ENCODE peak calls at places on chromosomes 4 and X, in nine cellular contexts. J, T, B, E, A, R, W, O and I are unnamed samples.

GRCh38 chr4:185874516-185875230 is 62.7 kb upstream of the SORBS2 start:
- DNase-seq in J (no peak), T (no peak), B (no peak), E (no peak), A (no peak), R (no peak), W (no peak), O (no peak), I (no peak)

GRCh38 chr4:35506161-35506560 is 738.2 kb downstream of the ARAP2 start:
- DNase-seq in J (no peak), T (no peak), B (no peak), E (no peak), A (no peak), R (no peak), W (no peak), O (no peak), I (no peak)

GRCh38 chrX:85001344-85001743 is 2.3 kb upstream of the APOOL start:
- DNase-seq in J (no peak), T (no peak), B (no peak), E (no peak), A (no peak), R (no peak), W (no peak), O (no peak), I (no peak)

GRCh38 chrX:24146283-24146865 is 3.2 kb upstream of the ZFX start:
- DNase-seq in J (no peak), T (no peak), B (no peak), E (no peak), A (no peak), R (no peak), W (no peak), O (no peak), I (no peak)

GRCh38 chr4:124965492-124965891 is 253.0 kb upstream of the ANKRD50 start:
- DNase-seq in J (no peak), T (no peak), B (no peak), E (no peak), A (no peak), R (no peak), W (no peak), O (no peak), I (no peak)

GRCh38 chr4:72112514-72113156 is 80.8 kb downstream of the NPFFR2 start:
- DNase-seq in J (no peak), T (no peak), B (peak), E (no peak), A (no peak), R (peak), W (peak), O (peak), I (peak)

GRCh38 chrX:121455890-121456289 is 408.5 kb downstream of the GLUD2 start:
- DNase-seq in J (no peak), T (no peak), B (no peak), E (no peak), A (no peak), R (no peak), W (no peak), O (no peak), I (no peak)

GRCh38 chr4:123477804-123478209 is 81.2 kb downstream of the SPRY1 start:
- DNase-seq in J (peak), T (no peak), B (no peak), E (no peak), A (no peak), R (no peak), W (peak), O (peak), I (no peak)

GRCh38 chr4:17502764-17503163 is 9.1 kb downstream of the QDPR start:
- DNase-seq in J (no peak), T (no peak), B (no peak), E (no peak), A (no peak), R (no peak), W (no peak), O (no peak), I (no peak)

GRCh38 chrX:18426004-18426320 is 554 bp downstream of the CDKL5 start:
- DNase-seq in J (peak), T (no peak), B (no peak), E (no peak), A (no peak), R (no peak), W (no peak), O (no peak), I (no peak)

GRCh38 chr4:178242655-178243054 is 800.4 kb upstream of the AGA start:
- DNase-seq in J (no peak), T (no peak), B (no peak), E (no peak), A (no peak), R (no peak), W (no peak), O (no peak), I (no peak)

GRCh38 chr4:54745031-54745770 is 87.4 kb downstream of the KIT start:
- DNase-seq in J (no peak), T (no peak), B (no peak), E (no peak), A (no peak), R (no peak), W (no peak), O (no peak), I (no peak)

GRCh38 chr4:83282049-83282535 is 2.5 kb downstream of the COQ2 start:
- DNase-seq in J (no peak), T (no peak), B (peak), E (no peak), A (no peak), R (peak), W (peak), O (peak), I (no peak)

GRCh38 chr4:77734928-77735327 is 84.2 kb downstream of the CNOT6L start:
- DNase-seq in J (no peak), T (no peak), B (peak), E (no peak), A (no peak), R (peak), W (no peak), O (peak), I (no peak)

GRCh38 chr4:176150704-176151103 is 44.7 kb downstream of the SPATA4 start:
- DNase-seq in J (no peak), T (no peak), B (no peak), E (no peak), A (no peak), R (no peak), W (no peak), O (no peak), I (no peak)

GRCh38 chr4:4288098-4288497 is 1.9 kb downstream of the LYAR start:
- DNase-seq in J (no peak), T (no peak), B (no peak), E (no peak), A (no peak), R (no peak), W (no peak), O (no peak), I (no peak)

GRCh38 chrX:107154787-107155620 is 36.4 kb upstream of the RBM41 start:
- DNase-seq in J (no peak), T (no peak), B (no peak), E (no peak), A (no peak), R (peak), W (peak), O (no peak), I (peak)

GRCh38 chr4:36758312-36758690 is 476.9 kb downstream of the DTHD1 start:
- DNase-seq in J (no peak), T (no peak), B (peak), E (no peak), A (no peak), R (no peak), W (no peak), O (no peak), I (no peak)

GRCh38 chrX:103248553-103248952 is 6.4 kb downstream of the TCEAL8 start:
- DNase-seq in J (no peak), T (no peak), B (peak), E (no peak), A (no peak), R (no peak), W (no peak), O (no peak), I (no peak)

GRCh38 chr4:79284893-79285292 is 41.0 kb downstream of the NAA11 start:
- DNase-seq in J (no peak), T (no peak), B (peak), E (no peak), A (no peak), R (no peak), W (no peak), O (no peak), I (no peak)

GRCh38 chr4:40292313-40292759 is 42.8 kb upstream of the CHRNA9 start:
- DNase-seq in J (no peak), T (no peak), B (peak), E (no peak), A (no peak), R (no peak), W (no peak), O (no peak), I (peak)

GRCh38 chrX:129748265-129748664 is 9.5 kb downstream of the XPNPEP2 start:
- DNase-seq in J (no peak), T (peak), B (no peak), E (no peak), A (no peak), R (no peak), W (no peak), O (peak), I (no peak)

GRCh38 chrX:38796926-38797325 is 4.3 kb upstream of the MID1IP1 start:
- DNase-seq in J (no peak), T (no peak), B (no peak), E (no peak), A (no peak), R (no peak), W (no peak), O (no peak), I (no peak)

GRCh38 chrX:8783100-8784098 is 17.8 kb downstream of the FAM9A start:
- DNase-seq in J (no peak), T (no peak), B (no peak), E (no peak), A (no peak), R (peak), W (no peak), O (no peak), I (peak)

GRCh38 chr4:182905038-182905437 is 12.1 kb downstream of the DCTD start:
- DNase-seq in J (no peak), T (no peak), B (no peak), E (no peak), A (no peak), R (no peak), W (no peak), O (no peak), I (no peak)

GRCh38 chrX:10052906-10053625 is 85.9 kb downstream of the CLDN34 start:
- DNase-seq in J (no peak), T (no peak), B (no peak), E (no peak), A (no peak), R (no peak), W (no peak), O (no peak), I (no peak)

GRCh38 chrX:106499473-106499872 is 112.3 kb upstream of the RADX start:
- DNase-seq in J (no peak), T (no peak), B (no peak), E (no peak), A (no peak), R (no peak), W (no peak), O (no peak), I (no peak)

GRCh38 chr4:45946699-45947098 is 177.2 kb downstream of the GABRG1 start:
- DNase-seq in J (no peak), T (no peak), B (no peak), E (no peak), A (no peak), R (no peak), W (no peak), O (no peak), I (no peak)

GRCh38 chrX:133586443-133586842 is 171.2 kb upstream of the GPC4 start:
- DNase-seq in J (no peak), T (no peak), B (no peak), E (no peak), A (no peak), R (no peak), W (no peak), O (no peak), I (no peak)

GRCh38 chr4:32184186-32184585 is 1464.0 kb downstream of the PCDH7 start:
- DNase-seq in J (no peak), T (no peak), B (no peak), E (no peak), A (no peak), R (no peak), W (no peak), O (no peak), I (no peak)

GRCh38 chr4:186236126-186236525 is 8.8 kb downstream of the KLKB1 start:
- DNase-seq in J (no peak), T (no peak), B (no peak), E (no peak), A (no peak), R (no peak), W (no peak), O (no peak), I (no peak)

GRCh38 chr4:143641406-143641805 is 59.1 kb downstream of the FREM3 start:
- DNase-seq in J (no peak), T (no peak), B (no peak), E (no peak), A (no peak), R (no peak), W (no peak), O (no peak), I (no peak)

GRCh38 chr4:173264245-173264959 is 69.8 kb downstream of the HMGB2 start:
- DNase-seq in J (no peak), T (peak), B (no peak), E (no peak), A (no peak), R (no peak), W (peak), O (no peak), I (no peak)

GRCh38 chr4:154626793-154627484 is 14.5 kb upstream of the FGG start:
- DNase-seq in J (no peak), T (peak), B (no peak), E (no peak), A (no peak), R (peak), W (peak), O (no peak), I (no peak)

GRCh38 chr4:179626687-179627086 is 2184.4 kb upstream of the AGA start:
- DNase-seq in J (no peak), T (no peak), B (no peak), E (no peak), A (no peak), R (no peak), W (no peak), O (no peak), I (no peak)

GRCh38 chr4:147732516-147733193 is 767 bp downstream of the ARHGAP10 start:
- DNase-seq in J (no peak), T (peak), B (peak), E (no peak), A (no peak), R (no peak), W (no peak), O (no peak), I (no peak)

GRCh38 chrX:7330971-7331746 is 183.2 kb upstream of the PUDP start:
- DNase-seq in J (no peak), T (no peak), B (no peak), E (no peak), A (no peak), R (no peak), W (no peak), O (peak), I (peak)

GRCh38 chr4:118905546-118905945 is 16.9 kb downstream of the SYNPO2 start:
- DNase-seq in J (no peak), T (no peak), B (no peak), E (no peak), A (no peak), R (no peak), W (no peak), O (no peak), I (no peak)

GRCh38 chr4:28788929-28789490 is 1928.4 kb downstream of the STIM2 start:
- DNase-seq in J (no peak), T (no peak), B (peak), E (no peak), A (no peak), R (no peak), W (no peak), O (no peak), I (no peak)